ENCODE peak calls at places on chromosome 5, in five cellular contexts. One of them, this sample, is unnamed.

GRCh38 chr5:171614511-171614910 is 171.1 kb upstream of the SMIM23 start:
- DNase-seq in neural crest cell: no peak
- DNase-seq in HuH-7.5: no peak
- DNase-seq in activated CD4-positive, CD25-positive, alpha-beta regulatory T cell: no peak
- DNase-seq in COR-L47: no peak
- DNase-seq in this sample: no peak

GRCh38 chr5:133644000-133644865 is 31.9 kb upstream of the FSTL4 start:
- DNase-seq in COR-L47: no peak
- DNase-seq in activated CD4-positive, CD25-positive, alpha-beta regulatory T cell: no peak
- DNase-seq in neural crest cell: no peak
- DNase-seq in HuH-7.5: no peak
- DNase-seq in this sample: no peak

GRCh38 chr5:93058309-93058708 is 522.7 kb downstream of the NR2F1-AS1 start:
- DNase-seq in HuH-7.5: no peak
- DNase-seq in neural crest cell: no peak
- DNase-seq in activated CD4-positive, CD25-positive, alpha-beta regulatory T cell: no peak
- DNase-seq in COR-L47: no peak
- DNase-seq in this sample: no peak

GRCh38 chr5:104061707-104062106 is 499.1 kb upstream of the NUDT12 start:
- DNase-seq in neural crest cell: no peak
- DNase-seq in HuH-7.5: no peak
- DNase-seq in activated CD4-positive, CD25-positive, alpha-beta regulatory T cell: no peak
- DNase-seq in COR-L47: no peak
- DNase-seq in this sample: no peak

GRCh38 chr5:177329883-177330282 is 18.2 kb upstream of the MXD3 start:
- DNase-seq in activated CD4-positive, CD25-positive, alpha-beta regulatory T cell: no peak
- DNase-seq in HuH-7.5: no peak
- DNase-seq in neural crest cell: no peak
- DNase-seq in COR-L47: no peak
- DNase-seq in this sample: no peak

GRCh38 chr5:21701317-21701716 is 1151.8 kb downstream of the CDH12 start:
- DNase-seq in HuH-7.5: no peak
- DNase-seq in COR-L47: no peak
- DNase-seq in activated CD4-positive, CD25-positive, alpha-beta regulatory T cell: no peak
- DNase-seq in neural crest cell: no peak
- DNase-seq in this sample: no peak

GRCh38 chr5:35963381-35963843 is 25.0 kb upstream of the CAPSL start:
- DNase-seq in activated CD4-positive, CD25-positive, alpha-beta regulatory T cell: no peak
- DNase-seq in neural crest cell: no peak
- DNase-seq in COR-L47: no peak
- DNase-seq in HuH-7.5: no peak
- DNase-seq in this sample: no peak

GRCh38 chr5:132053483-132053882 is 7.0 kb upstream of the IL3 start:
- DNase-seq in neural crest cell: no peak
- DNase-seq in activated CD4-positive, CD25-positive, alpha-beta regulatory T cell: no peak
- DNase-seq in HuH-7.5: no peak
- DNase-seq in COR-L47: no peak
- DNase-seq in this sample: no peak

GRCh38 chr5:98128271-98128670 is 645.2 kb upstream of the RGMB start:
- DNase-seq in neural crest cell: no peak
- DNase-seq in COR-L47: no peak
- DNase-seq in HuH-7.5: no peak
- DNase-seq in activated CD4-positive, CD25-positive, alpha-beta regulatory T cell: no peak
- DNase-seq in this sample: no peak

GRCh38 chr5:68086857-68087256 is 128.7 kb upstream of the PIK3R1 start:
- DNase-seq in activated CD4-positive, CD25-positive, alpha-beta regulatory T cell: no peak
- DNase-seq in HuH-7.5: no peak
- DNase-seq in neural crest cell: no peak
- DNase-seq in COR-L47: no peak
- DNase-seq in this sample: no peak

GRCh38 chr5:81854915-81855314 is 104.0 kb upstream of the SSBP2 start:
- DNase-seq in COR-L47: peak
- DNase-seq in activated CD4-positive, CD25-positive, alpha-beta regulatory T cell: no peak
- DNase-seq in HuH-7.5: no peak
- DNase-seq in neural crest cell: no peak
- DNase-seq in this sample: no peak

GRCh38 chr5:163379298-163380155 is 57.9 kb upstream of the CCNG1 start:
- DNase-seq in neural crest cell: no peak
- DNase-seq in COR-L47: no peak
- DNase-seq in activated CD4-positive, CD25-positive, alpha-beta regulatory T cell: no peak
- DNase-seq in HuH-7.5: no peak
- DNase-seq in this sample: no peak

GRCh38 chr5:87169300-87169991 is 98.2 kb upstream of the RASA1 start:
- DNase-seq in neural crest cell: no peak
- DNase-seq in activated CD4-positive, CD25-positive, alpha-beta regulatory T cell: no peak
- DNase-seq in COR-L47: no peak
- DNase-seq in HuH-7.5: no peak
- DNase-seq in this sample: no peak

GRCh38 chr5:59790399-59791130 is 103.0 kb downstream of the PDE4D start:
- DNase-seq in COR-L47: no peak
- DNase-seq in HuH-7.5: no peak
- DNase-seq in activated CD4-positive, CD25-positive, alpha-beta regulatory T cell: no peak
- DNase-seq in neural crest cell: no peak
- DNase-seq in this sample: no peak

GRCh38 chr5:67303356-67303755 is 106.8 kb upstream of the CD180 start:
- DNase-seq in COR-L47: no peak
- DNase-seq in activated CD4-positive, CD25-positive, alpha-beta regulatory T cell: no peak
- DNase-seq in neural crest cell: no peak
- DNase-seq in HuH-7.5: no peak
- DNase-seq in this sample: no peak

GRCh38 chr5:149203896-149204544 is 62.7 kb downstream of the ABLIM3 start:
- DNase-seq in COR-L47: no peak
- DNase-seq in HuH-7.5: no peak
- DNase-seq in neural crest cell: no peak
- DNase-seq in activated CD4-positive, CD25-positive, alpha-beta regulatory T cell: no peak
- DNase-seq in this sample: no peak

GRCh38 chr5:50969207-50970145 is 303.0 kb downstream of the PARP8 start:
- DNase-seq in neural crest cell: peak
- DNase-seq in HuH-7.5: no peak
- DNase-seq in COR-L47: peak
- DNase-seq in activated CD4-positive, CD25-positive, alpha-beta regulatory T cell: no peak
- DNase-seq in this sample: no peak

GRCh38 chr5:125257057-125257970 is 510.9 kb upstream of the ZNF608 start:
- DNase-seq in neural crest cell: no peak
- DNase-seq in COR-L47: peak
- DNase-seq in activated CD4-positive, CD25-positive, alpha-beta regulatory T cell: no peak
- DNase-seq in HuH-7.5: no peak
- DNase-seq in this sample: no peak

GRCh38 chr5:142016576-142016975 is 3.7 kb upstream of the GNPDA1 start:
- DNase-seq in HuH-7.5: no peak
- DNase-seq in COR-L47: no peak
- DNase-seq in activated CD4-positive, CD25-positive, alpha-beta regulatory T cell: no peak
- DNase-seq in neural crest cell: no peak
- DNase-seq in this sample: no peak

GRCh38 chr5:56669534-56670483 is 145.5 kb upstream of the MAP3K1 start:
- DNase-seq in neural crest cell: no peak
- DNase-seq in activated CD4-positive, CD25-positive, alpha-beta regulatory T cell: peak
- DNase-seq in COR-L47: peak
- DNase-seq in HuH-7.5: no peak
- DNase-seq in this sample: no peak

GRCh38 chr5:138461343-138462125 is 3.7 kb upstream of the EGR1 start:
- DNase-seq in HuH-7.5: no peak
- DNase-seq in activated CD4-positive, CD25-positive, alpha-beta regulatory T cell: no peak
- DNase-seq in neural crest cell: no peak
- DNase-seq in COR-L47: no peak
- DNase-seq in this sample: no peak

GRCh38 chr5:78636682-78637081 is 11.9 kb downstream of the LHFPL2 start:
- DNase-seq in HuH-7.5: no peak
- DNase-seq in neural crest cell: no peak
- DNase-seq in activated CD4-positive, CD25-positive, alpha-beta regulatory T cell: no peak
- DNase-seq in COR-L47: no peak
- DNase-seq in this sample: no peak

GRCh38 chr5:112210430-112211005 is 208.6 kb downstream of the EPB41L4A start:
- DNase-seq in neural crest cell: peak
- DNase-seq in activated CD4-positive, CD25-positive, alpha-beta regulatory T cell: no peak
- DNase-seq in COR-L47: peak
- DNase-seq in HuH-7.5: no peak
- DNase-seq in this sample: no peak